ENCODE peak calls at places on chromosome 14, in six cellular contexts. One of them, this sample, is unnamed.

GRCh38 chr14:101603096-101603495 is 41.8 kb downstream of the DIO3 start:
- DNase-seq in Panc1: no peak
- DNase-seq in GM23338: no peak
- DNase-seq in SK-N-SH: no peak
- DNase-seq in K562: no peak
- DNase-seq in HepG2: no peak
- DNase-seq in this sample: no peak

GRCh38 chr14:54697806-54698205 is 130.9 kb downstream of the SAMD4A start:
- DNase-seq in Panc1: no peak
- DNase-seq in GM23338: no peak
- DNase-seq in SK-N-SH: no peak
- DNase-seq in K562: no peak
- DNase-seq in HepG2: no peak
- DNase-seq in this sample: no peak

GRCh38 chr14:34906287-34906686 is 31.1 kb upstream of the BAZ1A start:
- DNase-seq in Panc1: no peak
- DNase-seq in GM23338: no peak
- DNase-seq in SK-N-SH: no peak
- DNase-seq in K562: no peak
- DNase-seq in HepG2: no peak
- DNase-seq in this sample: no peak

GRCh38 chr14:61430066-61430757 is 108.8 kb downstream of the PRKCH start:
- DNase-seq in Panc1: no peak
- DNase-seq in GM23338: no peak
- DNase-seq in SK-N-SH: no peak
- DNase-seq in K562: no peak
- DNase-seq in HepG2: no peak
- DNase-seq in this sample: no peak

GRCh38 chr14:101956179-101956885 is 8.0 kb upstream of the DYNC1H1 start:
- DNase-seq in Panc1: no peak
- DNase-seq in GM23338: no peak
- DNase-seq in SK-N-SH: no peak
- DNase-seq in K562: no peak
- DNase-seq in HepG2: no peak
- DNase-seq in this sample: no peak

GRCh38 chr14:100981808-100982207 is 78.3 kb upstream of the RTL1 start:
- DNase-seq in Panc1: no peak
- DNase-seq in GM23338: no peak
- DNase-seq in SK-N-SH: no peak
- DNase-seq in K562: no peak
- DNase-seq in HepG2: no peak
- DNase-seq in this sample: no peak

GRCh38 chr14:98931911-98932310 is 340.1 kb downstream of the BCL11B start:
- DNase-seq in Panc1: no peak
- DNase-seq in GM23338: no peak
- DNase-seq in SK-N-SH: no peak
- DNase-seq in K562: no peak
- DNase-seq in HepG2: no peak
- DNase-seq in this sample: no peak

GRCh38 chr14:49479432-49479831 is 106.7 kb downstream of the RPS29 start:
- DNase-seq in Panc1: no peak
- DNase-seq in GM23338: no peak
- DNase-seq in SK-N-SH: no peak
- DNase-seq in K562: no peak
- DNase-seq in HepG2: peak
- DNase-seq in this sample: no peak

GRCh38 chr14:20427231-20428009 is 8.5 kb downstream of the KLHL33 start:
- DNase-seq in Panc1: no peak
- DNase-seq in GM23338: no peak
- DNase-seq in SK-N-SH: no peak
- DNase-seq in K562: peak
- DNase-seq in HepG2: peak
- DNase-seq in this sample: peak

GRCh38 chr14:97381309-97381708 is 584.1 kb downstream of the VRK1 start:
- DNase-seq in Panc1: no peak
- DNase-seq in GM23338: no peak
- DNase-seq in SK-N-SH: no peak
- DNase-seq in K562: no peak
- DNase-seq in HepG2: no peak
- DNase-seq in this sample: no peak

GRCh38 chr14:57865450-57866198 is at the start of gene SLC35F4:
- DNase-seq in Panc1: no peak
- DNase-seq in GM23338: peak
- DNase-seq in SK-N-SH: peak
- DNase-seq in K562: peak
- DNase-seq in HepG2: no peak
- DNase-seq in this sample: no peak

GRCh38 chr14:61472025-61472672 is 150.8 kb downstream of the PRKCH start:
- DNase-seq in Panc1: no peak
- DNase-seq in GM23338: no peak
- DNase-seq in SK-N-SH: peak
- DNase-seq in K562: no peak
- DNase-seq in HepG2: peak
- DNase-seq in this sample: peak

GRCh38 chr14:94040796-94041195 is 14.7 kb downstream of the OTUB2 start:
- DNase-seq in Panc1: no peak
- DNase-seq in GM23338: no peak
- DNase-seq in SK-N-SH: no peak
- DNase-seq in K562: no peak
- DNase-seq in HepG2: no peak
- DNase-seq in this sample: no peak

GRCh38 chr14:68692216-68692615 is 100.7 kb downstream of the ZFP36L1 start:
- DNase-seq in Panc1: no peak
- DNase-seq in GM23338: no peak
- DNase-seq in SK-N-SH: no peak
- DNase-seq in K562: no peak
- DNase-seq in HepG2: no peak
- DNase-seq in this sample: no peak

GRCh38 chr14:97328743-97329142 is 531.6 kb downstream of the VRK1 start:
- DNase-seq in Panc1: no peak
- DNase-seq in GM23338: peak
- DNase-seq in SK-N-SH: no peak
- DNase-seq in K562: no peak
- DNase-seq in HepG2: no peak
- DNase-seq in this sample: no peak

GRCh38 chr14:93683241-93683640 is 105.0 kb downstream of the PRIMA1 start:
- DNase-seq in Panc1: no peak
- DNase-seq in GM23338: peak
- DNase-seq in SK-N-SH: peak
- DNase-seq in K562: peak
- DNase-seq in HepG2: no peak
- DNase-seq in this sample: no peak

GRCh38 chr14:72714094-72714493 is 179.8 kb downstream of the DPF3 start:
- DNase-seq in Panc1: no peak
- DNase-seq in GM23338: no peak
- DNase-seq in SK-N-SH: no peak
- DNase-seq in K562: no peak
- DNase-seq in HepG2: no peak
- DNase-seq in this sample: no peak

GRCh38 chr14:95533822-95534221 is 1.0 kb upstream of the GLRX5 start:
- DNase-seq in Panc1: no peak
- DNase-seq in GM23338: peak
- DNase-seq in SK-N-SH: no peak
- DNase-seq in K562: no peak
- DNase-seq in HepG2: no peak
- DNase-seq in this sample: no peak

GRCh38 chr14:95482967-95483842 is 33.2 kb downstream of the SYNE3 start:
- DNase-seq in Panc1: no peak
- DNase-seq in GM23338: no peak
- DNase-seq in SK-N-SH: no peak
- DNase-seq in K562: peak
- DNase-seq in HepG2: peak
- DNase-seq in this sample: no peak

GRCh38 chr14:31543969-31544799 is 17.0 kb upstream of the NUBPL start:
- DNase-seq in Panc1: no peak
- DNase-seq in GM23338: peak
- DNase-seq in SK-N-SH: no peak
- DNase-seq in K562: no peak
- DNase-seq in HepG2: peak
- DNase-seq in this sample: no peak

GRCh38 chr14:68607081-68607851 is 185.6 kb downstream of the ZFP36L1 start:
- DNase-seq in Panc1: no peak
- DNase-seq in GM23338: peak
- DNase-seq in SK-N-SH: no peak
- DNase-seq in K562: no peak
- DNase-seq in HepG2: peak
- DNase-seq in this sample: no peak

GRCh38 chr14:25843761-25844470 is 753.9 kb downstream of the NOVA1 start:
- DNase-seq in Panc1: no peak
- DNase-seq in GM23338: no peak
- DNase-seq in SK-N-SH: no peak
- DNase-seq in K562: no peak
- DNase-seq in HepG2: no peak
- DNase-seq in this sample: no peak

DNA sequence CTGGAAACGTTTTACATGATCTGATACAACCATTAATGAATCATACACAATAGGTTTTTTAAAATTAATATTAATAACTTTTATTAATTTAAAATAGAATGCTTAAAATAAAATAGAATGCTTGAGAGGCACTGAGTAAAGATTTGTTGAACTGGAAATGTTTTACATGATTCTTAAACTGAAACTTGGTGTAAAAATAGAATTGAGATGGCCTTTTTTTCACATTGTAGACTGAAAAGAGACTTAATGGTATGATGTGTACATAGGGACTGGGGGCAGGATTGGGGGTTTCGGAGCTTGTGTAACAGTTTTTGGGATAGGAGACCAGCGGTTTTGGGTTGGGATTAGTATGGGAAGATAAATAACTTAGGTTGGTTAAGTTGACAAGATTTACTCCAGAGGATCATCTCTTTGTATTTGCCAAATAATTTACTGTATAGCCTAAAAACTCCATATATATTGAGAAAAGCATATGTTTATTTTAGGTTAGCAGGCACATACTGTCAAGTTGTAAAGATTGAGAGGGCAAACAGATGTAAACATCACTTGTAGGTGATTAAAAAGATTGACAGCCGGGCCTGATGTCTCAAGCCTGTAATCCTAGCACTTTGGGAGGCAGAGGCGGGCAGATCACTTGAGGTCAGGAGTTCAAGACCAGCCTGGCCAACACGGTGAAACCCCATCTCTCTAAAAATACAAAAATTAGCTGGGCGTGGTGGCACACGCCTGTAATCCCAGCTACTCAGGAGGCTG is 2.0 kb upstream of the ZNF410 start:
- DNase-seq in Panc1: no peak
- DNase-seq in GM23338: no peak
- DNase-seq in SK-N-SH: no peak
- DNase-seq in K562: no peak
- DNase-seq in HepG2: no peak
- DNase-seq in this sample: no peak
- H3K4me3 ChIP-seq in Panc1: no peak
- H3K4me3 ChIP-seq in GM23338: no peak
- H3K4me3 ChIP-seq in SK-N-SH: no peak
- H3K4me3 ChIP-seq in K562: peak
- H3K4me3 ChIP-seq in HepG2: no peak
- H3K4me3 ChIP-seq in this sample: no peak

DNA sequence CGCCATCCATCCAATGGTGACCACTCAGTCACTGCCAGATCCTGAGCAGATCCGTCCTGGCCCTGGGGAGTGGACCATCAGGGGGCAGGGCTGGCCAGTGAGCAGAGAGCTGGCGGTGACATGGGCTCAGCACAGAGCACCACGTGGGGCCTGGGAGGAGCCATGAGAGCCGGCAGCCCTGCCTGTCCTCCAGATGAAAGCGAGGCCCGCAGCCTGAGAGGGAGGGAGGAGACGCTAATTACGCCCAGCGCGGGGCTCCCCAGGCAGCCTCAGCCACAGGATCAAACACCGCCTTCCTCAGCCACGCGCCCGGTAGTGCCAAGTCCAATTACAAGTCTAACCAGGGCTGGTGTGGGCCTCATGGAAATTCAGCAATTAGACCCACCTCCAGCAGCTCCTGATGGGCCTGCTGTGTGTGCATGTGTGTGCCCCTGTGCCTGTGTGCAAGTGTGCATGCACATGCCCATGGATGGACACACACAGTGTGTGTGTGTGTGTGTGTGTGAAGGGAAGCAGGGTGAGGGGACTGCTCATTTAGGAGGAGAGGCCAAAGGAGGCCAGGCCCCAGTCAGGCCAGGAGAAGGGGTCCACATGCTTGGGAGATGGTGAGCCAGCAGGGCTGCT is 68.0 kb downstream of the KIF26A start:
- DNase-seq in Panc1: no peak
- DNase-seq in GM23338: no peak
- DNase-seq in SK-N-SH: peak
- DNase-seq in K562: no peak
- DNase-seq in HepG2: peak
- DNase-seq in this sample: no peak
- TF ChIP-seq REST in Panc1: no peak
- TF ChIP-seq REST in GM23338: no peak
- TF ChIP-seq REST in SK-N-SH: no peak
- TF ChIP-seq REST in K562: no peak
- TF ChIP-seq REST in HepG2: no peak
- TF ChIP-seq REST in this sample: no peak

GRCh38 chr14:77459072-77459723 is 1.3 kb downstream of the AHSA1 start:
- DNase-seq in Panc1: no peak
- DNase-seq in GM23338: peak
- DNase-seq in SK-N-SH: peak
- DNase-seq in K562: peak
- DNase-seq in HepG2: peak
- DNase-seq in this sample: peak

GRCh38 chr14:77457522-77458248 is at the start of the genes AHSA1 and VIPAS39:
- DNase-seq in Panc1: peak
- DNase-seq in GM23338: peak
- DNase-seq in SK-N-SH: peak
- DNase-seq in K562: peak
- DNase-seq in HepG2: peak
- DNase-seq in this sample: peak

GRCh38 chr14:77458249-77458950 is 507 bp downstream of the AHSA1 start:
- DNase-seq in Panc1: no peak
- DNase-seq in GM23338: peak
- DNase-seq in SK-N-SH: peak
- DNase-seq in K562: peak
- DNase-seq in HepG2: peak
- DNase-seq in this sample: peak

GRCh38 chr14:77455966-77456640 is 1.3 kb downstream of the VIPAS39 start:
- DNase-seq in Panc1: no peak
- DNase-seq in GM23338: no peak
- DNase-seq in SK-N-SH: no peak
- DNase-seq in K562: no peak
- DNase-seq in HepG2: no peak
- DNase-seq in this sample: no peak

GRCh38 chr14:77457115-77457521 is 283 bp downstream of the VIPAS39 start:
- DNase-seq in Panc1: no peak
- DNase-seq in GM23338: no peak
- DNase-seq in SK-N-SH: peak
- DNase-seq in K562: no peak
- DNase-seq in HepG2: no peak
- DNase-seq in this sample: no peak
- TF ChIP-seq POLR2AphosphoS5 in Panc1: no peak
- TF ChIP-seq POLR2AphosphoS5 in GM23338: no peak
- TF ChIP-seq POLR2AphosphoS5 in SK-N-SH: no peak
- TF ChIP-seq POLR2AphosphoS5 in K562: no peak
- TF ChIP-seq POLR2AphosphoS5 in HepG2: no peak
- TF ChIP-seq POLR2AphosphoS5 in this sample: no peak

DNA sequence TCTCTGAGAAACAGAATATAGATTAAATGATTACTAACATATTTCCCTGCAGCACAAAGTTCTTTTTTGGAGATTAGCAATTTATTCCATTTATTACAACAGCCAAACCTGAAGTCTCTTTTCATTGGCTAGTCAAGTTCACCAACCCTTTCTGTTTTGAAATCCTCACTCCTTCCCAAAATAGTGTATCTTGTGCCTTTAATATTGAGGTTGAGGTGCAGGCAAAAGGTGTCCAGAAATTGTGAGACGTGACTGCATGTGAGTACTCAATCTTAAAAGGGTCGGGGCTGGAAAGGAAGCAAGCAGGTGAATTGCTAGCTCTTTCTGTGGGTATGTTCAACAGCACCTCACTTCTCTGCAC is 11.1 kb upstream of the FOXN3 start:
- DNase-seq in Panc1: no peak
- DNase-seq in GM23338: no peak
- DNase-seq in SK-N-SH: no peak
- DNase-seq in K562: no peak
- DNase-seq in HepG2: no peak
- DNase-seq in this sample: no peak
- H3K4me3 ChIP-seq in Panc1: no peak
- H3K4me3 ChIP-seq in GM23338: no peak
- H3K4me3 ChIP-seq in SK-N-SH: no peak
- H3K4me3 ChIP-seq in K562: no peak
- H3K4me3 ChIP-seq in HepG2: no peak
- H3K4me3 ChIP-seq in this sample: no peak

This sample was measured in HL-60.